ENCODE peak calls at places on chromosomes 7 and 10, in seven cellular contexts. F is mucosa of descending colon; L is mesenteric fat pad; Y is AG08395; O is stimulated activated CD4-positive, alpha-beta T cell treated with anti-CD3 and anti-CD28 coated beads, Interleukin-1b, Interleukin-23, amount 100 ng/mL, for 1 hour; Z is WTC11; T is activated effector memory CD4-positive, alpha-beta T cell treated with anti-CD3 and anti-CD28 coated beads, Interleukin-2, amount 50 U/mL, for 16 hours. R is an unnamed sample.

GRCh38 chr10:48504141-48504885 is 100.6 kb downstream of the ARHGAP22 start:
- DNase-seq in T (no peak), O (no peak), L (no peak), Z (no peak), Y (no peak), F (no peak), R (no peak)

GRCh38 chr10:75168275-75168674 is 42.3 kb upstream of the VDAC2 start:
- DNase-seq in F (no peak), L (no peak), Y (no peak), O (no peak), Z (no peak), T (no peak), R (no peak)

GRCh38 chr10:10910634-10911033 is 107.0 kb upstream of the CELF2 start:
- DNase-seq in L (no peak), F (no peak), O (no peak), Z (no peak), Y (no peak), T (no peak), R (no peak)

GRCh38 chr7:47534322-47535032 is 47.4 kb downstream of the TNS3 start:
- DNase-seq in Y (no peak), L (no peak), Z (no peak), T (no peak), O (no peak), F (no peak), R (no peak)

GRCh38 chr10:810351-810846 is 120.9 kb upstream of the DIP2C start:
- DNase-seq in F (no peak), Z (no peak), L (peak), O (no peak), Y (no peak), T (no peak), R (no peak)

GRCh38 chr7:2018786-2019692 is 213.7 kb downstream of the MAD1L1 start:
- DNase-seq in O (no peak), F (peak), Z (no peak), L (peak), Y (peak), T (peak), R (peak)

GRCh38 chr10:11684717-11685645 is 57.2 kb upstream of the ECHDC3 start:
- DNase-seq in T (peak), Y (peak), O (peak), F (peak), L (no peak), Z (no peak), R (peak)

GRCh38 chr10:101693701-101694055 is 1.3 kb downstream of the FBXW4 start:
- DNase-seq in T (no peak), Y (peak), O (no peak), L (no peak), Z (no peak), F (no peak), R (no peak)

GRCh38 chr10:25820496-25821415 is 113.3 kb upstream of the MYO3A start:
- DNase-seq in T (no peak), Y (no peak), L (no peak), F (no peak), O (no peak), Z (no peak), R (peak)

GRCh38 chr7:74502216-74502891 is 48.6 kb downstream of the GTF2IRD1 start:
- DNase-seq in F (no peak), T (no peak), Z (no peak), L (no peak), O (no peak), Y (no peak), R (no peak)

GRCh38 chr7:115338016-115338415 is 416.1 kb downstream of the MDFIC start:
- DNase-seq in T (no peak), O (no peak), F (no peak), Y (no peak), Z (no peak), L (no peak), R (no peak)

GRCh38 chr7:6528401-6529130 is 22.7 kb downstream of the GRID2IP start:
- DNase-seq in F (no peak), T (no peak), Z (no peak), O (no peak), L (no peak), Y (no peak), R (no peak)

GRCh38 chr10:14698487-14699170 is 76.1 kb downstream of the FAM107B start:
- DNase-seq in O (no peak), Z (no peak), Y (peak), F (no peak), T (no peak), L (no peak), R (peak)

GRCh38 chr7:111873963-111874693 is 311.8 kb upstream of the IMMP2L start:
- DNase-seq in T (no peak), F (no peak), Z (no peak), L (no peak), Y (no peak), O (no peak), R (no peak)

GRCh38 chr7:155323001-155323638 is 25.4 kb downstream of the INSIG1 start:
- DNase-seq in Z (no peak), Y (no peak), F (no peak), L (no peak), O (no peak), T (no peak), R (no peak)

GRCh38 chr7:139647085-139647484 is 123.6 kb downstream of the CLEC2L start:
- DNase-seq in Y (no peak), Z (no peak), O (no peak), F (no peak), L (no peak), T (no peak), R (no peak)

GRCh38 chr10:3754727-3755439 is 30.1 kb downstream of the KLF6 start:
- DNase-seq in O (no peak), F (no peak), Z (no peak), T (peak), L (no peak), Y (peak), R (peak)

GRCh38 chr7:124784879-124785818 is 19.6 kb upstream of the GPR37 start:
- DNase-seq in T (no peak), L (no peak), F (no peak), Z (peak), Y (peak), O (no peak), R (peak)

GRCh38 chr7:7696458-7697119 is 21.8 kb downstream of the RPA3 start:
- DNase-seq in Z (no peak), F (no peak), Y (peak), O (no peak), T (no peak), L (no peak), R (peak)